ENCODE peak calls at places on chromosomes 7 and 10, in five cellular contexts. One of them, this sample, is unnamed.

GRCh38 chr7:96548664-96549063 is 161.0 kb downstream of the SEM1 start:
- DNase-seq in stimulated activated CD8-positive, alpha-beta memory T cell treated with anti-CD3 and anti-CD28 coated beads, Interleukin-15, amount 100 ng/mL, for 1 hour: no peak
- DNase-seq in stimulated activated CD4-positive, alpha-beta T cell treated with anti-CD3 and anti-CD28 coated beads, Interleukin-4, amount 100 ng/mL, for 1 hour: no peak
- DNase-seq in HFFc6: no peak
- DNase-seq in left cardiac atrium: no peak
- DNase-seq in this sample: no peak

GRCh38 chr10:12384906-12385305 is 35.6 kb downstream of the CAMK1D start:
- DNase-seq in stimulated activated CD4-positive, alpha-beta T cell treated with anti-CD3 and anti-CD28 coated beads, Interleukin-4, amount 100 ng/mL, for 1 hour: no peak
- DNase-seq in stimulated activated CD8-positive, alpha-beta memory T cell treated with anti-CD3 and anti-CD28 coated beads, Interleukin-15, amount 100 ng/mL, for 1 hour: no peak
- DNase-seq in left cardiac atrium: no peak
- DNase-seq in HFFc6: no peak
- DNase-seq in this sample: no peak

GRCh38 chr7:138695106-138695505 is 6.1 kb downstream of the SVOPL start:
- DNase-seq in stimulated activated CD8-positive, alpha-beta memory T cell treated with anti-CD3 and anti-CD28 coated beads, Interleukin-15, amount 100 ng/mL, for 1 hour: no peak
- DNase-seq in stimulated activated CD4-positive, alpha-beta T cell treated with anti-CD3 and anti-CD28 coated beads, Interleukin-4, amount 100 ng/mL, for 1 hour: no peak
- DNase-seq in HFFc6: no peak
- DNase-seq in left cardiac atrium: no peak
- DNase-seq in this sample: no peak

GRCh38 chr10:107553470-107553869 is 389.0 kb upstream of the SORCS1 start:
- DNase-seq in left cardiac atrium: no peak
- DNase-seq in stimulated activated CD8-positive, alpha-beta memory T cell treated with anti-CD3 and anti-CD28 coated beads, Interleukin-15, amount 100 ng/mL, for 1 hour: no peak
- DNase-seq in HFFc6: no peak
- DNase-seq in stimulated activated CD4-positive, alpha-beta T cell treated with anti-CD3 and anti-CD28 coated beads, Interleukin-4, amount 100 ng/mL, for 1 hour: no peak
- DNase-seq in this sample: peak

GRCh38 chr10:21406595-21407218 is 118.8 kb downstream of the SKIDA1 start:
- DNase-seq in stimulated activated CD8-positive, alpha-beta memory T cell treated with anti-CD3 and anti-CD28 coated beads, Interleukin-15, amount 100 ng/mL, for 1 hour: no peak
- DNase-seq in stimulated activated CD4-positive, alpha-beta T cell treated with anti-CD3 and anti-CD28 coated beads, Interleukin-4, amount 100 ng/mL, for 1 hour: no peak
- DNase-seq in HFFc6: peak
- DNase-seq in left cardiac atrium: no peak
- DNase-seq in this sample: peak

GRCh38 chr10:13051126-13051694 is 48.8 kb upstream of the OPTN start:
- DNase-seq in left cardiac atrium: no peak
- DNase-seq in stimulated activated CD8-positive, alpha-beta memory T cell treated with anti-CD3 and anti-CD28 coated beads, Interleukin-15, amount 100 ng/mL, for 1 hour: no peak
- DNase-seq in stimulated activated CD4-positive, alpha-beta T cell treated with anti-CD3 and anti-CD28 coated beads, Interleukin-4, amount 100 ng/mL, for 1 hour: no peak
- DNase-seq in HFFc6: no peak
- DNase-seq in this sample: no peak

GRCh38 chr7:51029586-51030230 is 247.0 kb upstream of the GRB10 start:
- DNase-seq in stimulated activated CD4-positive, alpha-beta T cell treated with anti-CD3 and anti-CD28 coated beads, Interleukin-4, amount 100 ng/mL, for 1 hour: no peak
- DNase-seq in left cardiac atrium: no peak
- DNase-seq in HFFc6: peak
- DNase-seq in stimulated activated CD8-positive, alpha-beta memory T cell treated with anti-CD3 and anti-CD28 coated beads, Interleukin-15, amount 100 ng/mL, for 1 hour: no peak
- DNase-seq in this sample: no peak

GRCh38 chr7:5478568-5479045 is 55.0 kb upstream of the TNRC18 start:
- DNase-seq in left cardiac atrium: no peak
- DNase-seq in stimulated activated CD8-positive, alpha-beta memory T cell treated with anti-CD3 and anti-CD28 coated beads, Interleukin-15, amount 100 ng/mL, for 1 hour: no peak
- DNase-seq in HFFc6: no peak
- DNase-seq in stimulated activated CD4-positive, alpha-beta T cell treated with anti-CD3 and anti-CD28 coated beads, Interleukin-4, amount 100 ng/mL, for 1 hour: no peak
- DNase-seq in this sample: no peak

GRCh38 chr10:133453516-133454203 is at the start of gene SCART1:
- DNase-seq in stimulated activated CD8-positive, alpha-beta memory T cell treated with anti-CD3 and anti-CD28 coated beads, Interleukin-15, amount 100 ng/mL, for 1 hour: no peak
- DNase-seq in left cardiac atrium: no peak
- DNase-seq in stimulated activated CD4-positive, alpha-beta T cell treated with anti-CD3 and anti-CD28 coated beads, Interleukin-4, amount 100 ng/mL, for 1 hour: no peak
- DNase-seq in HFFc6: no peak
- DNase-seq in this sample: no peak

GRCh38 chr10:47364366-47364765 is 16.2 kb downstream of the RBP3 start:
- DNase-seq in HFFc6: no peak
- DNase-seq in stimulated activated CD8-positive, alpha-beta memory T cell treated with anti-CD3 and anti-CD28 coated beads, Interleukin-15, amount 100 ng/mL, for 1 hour: no peak
- DNase-seq in left cardiac atrium: no peak
- DNase-seq in stimulated activated CD4-positive, alpha-beta T cell treated with anti-CD3 and anti-CD28 coated beads, Interleukin-4, amount 100 ng/mL, for 1 hour: no peak
- DNase-seq in this sample: no peak

GRCh38 chr10:46236941-46237681 is 49.7 kb upstream of the ANTXRL start:
- DNase-seq in HFFc6: no peak
- DNase-seq in stimulated activated CD8-positive, alpha-beta memory T cell treated with anti-CD3 and anti-CD28 coated beads, Interleukin-15, amount 100 ng/mL, for 1 hour: no peak
- DNase-seq in left cardiac atrium: no peak
- DNase-seq in stimulated activated CD4-positive, alpha-beta T cell treated with anti-CD3 and anti-CD28 coated beads, Interleukin-4, amount 100 ng/mL, for 1 hour: no peak
- DNase-seq in this sample: no peak

GRCh38 chr10:4704034-4704545 is 121.9 kb upstream of the AKR1E2 start:
- DNase-seq in stimulated activated CD8-positive, alpha-beta memory T cell treated with anti-CD3 and anti-CD28 coated beads, Interleukin-15, amount 100 ng/mL, for 1 hour: no peak
- DNase-seq in HFFc6: peak
- DNase-seq in left cardiac atrium: no peak
- DNase-seq in stimulated activated CD4-positive, alpha-beta T cell treated with anti-CD3 and anti-CD28 coated beads, Interleukin-4, amount 100 ng/mL, for 1 hour: no peak
- DNase-seq in this sample: peak

This sample was measured in OCI-M1.